ENCODE peak calls at places on chromosomes 12 and 14, in seven cellular contexts. U is IMR-90, X is HepG2, G is kidney, Y is spleen, D is body of pancreas, N is ovary. R is an unnamed sample.
A peak's percentile ranks its signal among the peaks of the same experiment; 100 is the strongest.

GRCh38 chr12:52152905-52153317 is 38.9 kb downstream of the KRT80 start:
- DNase-seq in U (no peak), X (no peak), G (peak; percentile 53), Y (no peak), D (no peak), N (no peak), R (no peak)

GRCh38 chr12:110111476-110112334 is 12.5 kb upstream of the IFT81 start:
- DNase-seq in U (no peak), X (peak; percentile 99), G (no peak), Y (no peak), D (no peak), N (no peak), R (no peak)

GRCh38 chr12:108805136-108805535 is 52.2 kb downstream of the SSH1 start:
- DNase-seq in U (peak; percentile 90), X (no peak), G (no peak), Y (no peak), D (no peak), N (no peak), R (no peak)

GRCh38 chr14:35814371-35815005 is 5.4 kb upstream of the RALGAPA1 start:
- DNase-seq in U (peak; percentile 40), X (peak; percentile 88), G (no peak), Y (no peak), D (peak; percentile 66), N (no peak), R (peak; percentile 73)

GRCh38 chr14:30283822-30284446 is 275.0 kb upstream of the G2E3 start:
- DNase-seq in U (peak; percentile 53), X (peak; percentile 37), G (no peak), Y (no peak), D (peak; percentile 54), N (no peak), R (no peak)

GRCh38 chr14:102694530-102695171 is 82.6 kb upstream of the TRAF3 start:
- DNase-seq in U (peak; percentile 73), X (peak; percentile 70), G (no peak), Y (no peak), D (peak; percentile 77), N (peak; percentile 44), R (peak; percentile 59)

GRCh38 chr14:54108481-54109471 is 152.2 kb upstream of the BMP4 start:
- DNase-seq in U (peak; percentile 82), X (peak; percentile 96), G (no peak), Y (no peak), D (no peak), N (no peak), R (no peak)

GRCh38 chr14:69749956-69750355 is 17.0 kb upstream of the SRSF5 start:
- DNase-seq in U (no peak), X (peak; percentile 76), G (no peak), Y (no peak), D (no peak), N (no peak), R (no peak)

GRCh38 chr12:92085040-92085439 is 60.6 kb downstream of the BTG1 start:
- DNase-seq in U (peak; percentile 34), X (no peak), G (no peak), Y (no peak), D (no peak), N (no peak), R (no peak)

GRCh38 chr12:95674631-95675030 is 115.9 kb downstream of the NTN4 start:
- DNase-seq in U (no peak), X (peak; percentile 15), G (no peak), Y (no peak), D (peak; percentile 44), N (no peak), R (no peak)

GRCh38 chr14:71165121-71165574 is 257.9 kb downstream of the PCNX1 start:
- DNase-seq in U (peak; percentile 6), X (no peak), G (no peak), Y (peak; percentile 73), D (no peak), N (no peak), R (no peak)

GRCh38 chr12:120892265-120892664 is 11.9 kb downstream of the SPPL3 start:
- DNase-seq in U (no peak), X (no peak), G (no peak), Y (no peak), D (no peak), N (no peak), R (no peak)

GRCh38 chr14:81384900-81385299 is 15.2 kb downstream of the STON2 start:
- DNase-seq in U (no peak), X (peak; percentile 10), G (no peak), Y (no peak), D (no peak), N (no peak), R (no peak)

GRCh38 chr12:55727643-55728184 is 1.1 kb downstream of the CD63 start:
- DNase-seq in U (peak; percentile 61), X (no peak), G (peak; percentile 84), Y (peak; percentile 83), D (peak; percentile 84), N (peak; percentile 77), R (no peak)

GRCh38 chr12:48818831-48819590 is 715 bp downstream of the CACNB3 start:
- DNase-seq in U (no peak), X (no peak), G (peak; percentile 76), Y (no peak), D (no peak), N (no peak), R (peak; percentile 29)

GRCh38 chr12:17793854-17794253 is 296.1 kb downstream of the RERGL start:
- DNase-seq in U (no peak), X (no peak), G (no peak), Y (no peak), D (no peak), N (no peak), R (no peak)

GRCh38 chr14:101230161-101230850 is 326.8 kb upstream of the RTL1 start:
- DNase-seq in U (no peak), X (no peak), G (peak; percentile 40), Y (no peak), D (no peak), N (no peak), R (no peak)

GRCh38 chr12:84159245-84159644 is 753.4 kb downstream of the SLC6A15 start:
- DNase-seq in U (peak; percentile 64), X (no peak), G (no peak), Y (no peak), D (no peak), N (no peak), R (no peak)

GRCh38 chr14:78508023-78508422 is 337.9 kb downstream of the NRXN3 start:
- DNase-seq in U (no peak), X (no peak), G (no peak), Y (no peak), D (no peak), N (no peak), R (no peak)

GRCh38 chr12:11755311-11755930 is 105.9 kb downstream of the ETV6 start:
- DNase-seq in U (peak; percentile 31), X (no peak), G (no peak), Y (no peak), D (no peak), N (no peak), R (no peak)

GRCh38 chr12:24297516-24297915 is 348.0 kb upstream of the SOX5 start:
- DNase-seq in U (no peak), X (no peak), G (no peak), Y (no peak), D (no peak), N (no peak), R (no peak)

GRCh38 chr12:8554451-8555195 is 13.9 kb upstream of the CLEC4E start:
- DNase-seq in U (peak; percentile 1), X (no peak), G (no peak), Y (no peak), D (no peak), N (no peak), R (no peak)

GRCh38 chr12:64670856-64671639 is 60.8 kb downstream of the RASSF3 start:
- DNase-seq in U (peak; percentile 69), X (no peak), G (no peak), Y (no peak), D (peak; percentile 51), N (no peak), R (no peak)

GRCh38 chr12:64671682-64672081 is 61.4 kb downstream of the RASSF3 start:
- DNase-seq in U (no peak), X (no peak), G (no peak), Y (no peak), D (no peak), N (no peak), R (no peak)

GRCh38 chr12:64666054-64666914 is 56.0 kb downstream of the RASSF3 start:
- DNase-seq in U (peak; percentile 54), X (peak; percentile 43), G (no peak), Y (no peak), D (peak; percentile 70), N (no peak), R (no peak)

GRCh38 chr12:64670039-64670438 is 59.7 kb downstream of the RASSF3 start:
- DNase-seq in U (no peak), X (no peak), G (no peak), Y (no peak), D (no peak), N (no peak), R (peak; percentile 31)

DNA sequence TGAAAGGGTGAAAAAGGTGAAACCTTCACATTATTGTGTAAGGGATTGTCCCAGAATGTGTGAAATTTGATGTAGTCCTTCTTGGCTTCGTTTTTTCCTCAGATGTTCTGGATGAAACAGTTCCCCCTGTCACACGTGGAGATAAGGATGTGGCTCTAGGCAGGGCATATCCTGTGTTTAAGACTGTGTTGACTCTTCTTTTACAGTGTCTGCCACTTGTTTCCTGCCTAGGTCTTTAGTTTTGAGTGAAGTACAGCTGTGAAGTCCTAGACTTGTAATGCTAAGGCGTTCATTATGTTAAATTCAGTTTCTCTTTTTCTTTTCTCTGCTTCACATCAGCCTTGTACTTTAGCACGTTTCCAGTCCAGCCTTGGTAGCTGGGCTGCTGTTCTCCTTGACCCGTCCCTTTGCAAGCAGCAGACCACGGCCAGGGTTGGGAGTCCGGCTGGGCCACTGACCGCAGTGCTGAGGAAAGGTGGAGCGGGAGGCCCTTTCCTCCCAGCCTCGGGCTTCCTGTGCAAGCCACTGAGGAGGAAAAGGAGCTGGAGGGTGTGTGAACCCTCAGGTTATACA is 59.1 kb downstream of the RASSF3 start:
- DNase-seq in U (peak; percentile 11), X (peak; percentile 49), G (peak; percentile 90), Y (peak; percentile 91), D (peak; percentile 45), N (peak; percentile 70), R (peak; percentile 84)
- H3K4me1 ChIP-seq in U (peaks cover 32% of the 10 kb centered on the region), X (peaks cover 96% of the 10 kb centered on the region), G (peaks cover 21% of the 10 kb centered on the region), Y (peaks cover 100% of the 10 kb centered on the region), D (peaks cover 95% of the 10 kb centered on the region), N (peaks cover 34% of the 10 kb centered on the region), R (peaks cover 99% of the 10 kb centered on the region)

DNA sequence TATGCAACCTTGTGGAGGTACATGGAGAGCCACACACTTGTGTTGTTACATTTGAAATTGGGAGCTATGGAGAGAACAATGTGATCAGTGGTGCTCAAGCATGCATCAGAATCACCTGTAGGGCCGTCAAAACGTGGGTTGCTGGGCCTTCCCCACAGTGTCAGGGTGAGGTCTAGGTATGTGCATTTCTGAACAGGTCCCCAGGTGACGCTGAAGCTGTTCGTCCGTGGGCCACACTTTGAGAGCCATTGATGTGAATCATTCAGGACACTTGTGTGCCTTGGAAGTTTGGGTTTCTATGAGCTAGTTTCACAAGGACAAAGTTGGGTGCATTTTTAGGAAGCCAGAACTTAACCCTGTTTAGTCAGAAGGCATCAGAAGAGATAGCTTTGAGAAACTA is 291.7 kb upstream of the FKBP4 start:
- DNase-seq in U (no peak), X (no peak), G (no peak), Y (no peak), D (no peak), N (no peak), R (no peak)
- H3K27ac ChIP-seq in U (no peak overlapping the region), X (no peak overlapping the region), G (no peak overlapping the region), Y (peak overlapping the region; percentile 80), D (no peak overlapping the region), N (no peak overlapping the region), R (no peak overlapping the region)

GRCh38 chr14:46137786-46138185 is 513.8 kb downstream of the RPL10L start:
- DNase-seq in U (no peak), X (no peak), G (no peak), Y (no peak), D (no peak), N (no peak), R (no peak)
- H3K9me3 ChIP-seq in U (peaks cover 2% of the 10 kb centered on the region), X (peaks cover 36% of the 10 kb centered on the region), G (no peaks in the 10 kb centered on the region), Y (no peaks in the 10 kb centered on the region), D (no peaks in the 10 kb centered on the region), N (no peaks in the 10 kb centered on the region), R (no peaks in the 10 kb centered on the region)

GRCh38 chr12:53560386-53560785 is 53.1 kb upstream of the NPFF start:
- DNase-seq in U (peak; percentile 66), X (no peak), G (no peak), Y (no peak), D (no peak), N (no peak), R (no peak)
- H3K4me1 ChIP-seq in U (peaks cover 6% of the 10 kb centered on the region), X (peaks cover 11% of the 10 kb centered on the region), G (peaks cover 5% of the 10 kb centered on the region), Y (peaks cover 36% of the 10 kb centered on the region), D (peaks cover 14% of the 10 kb centered on the region), N (peaks cover 5% of the 10 kb centered on the region), R (peaks cover 24% of the 10 kb centered on the region)